ENCODE peak calls at places on chromosomes 2 and 18, in four cellular contexts. X, H, V and E are unnamed samples.

GRCh38 chr18:24677011-24677410 is 216.6 kb downstream of the HRH4 start:
- DNase-seq in H (no peak), X (no peak), V (no peak), E (no peak)

GRCh38 chr2:208265371-208265806 is 666 bp upstream of the PIKFYVE start:
- DNase-seq in H (peak), X (peak), V (peak), E (peak)

GRCh38 chr2:160871953-160872352 is 288.3 kb upstream of the TANK start:
- DNase-seq in X (no peak), V (no peak), H (peak), E (no peak)

GRCh38 chr2:98902209-98903063 is 33.6 kb downstream of the CRACDL start:
- DNase-seq in H (no peak), X (no peak), V (no peak), E (no peak)

GRCh38 chr2:84919885-84920580 is 14.6 kb downstream of the TMSB10 start:
- DNase-seq in H (peak), X (peak), V (no peak), E (no peak)

GRCh38 chr2:157785866-157786662 is 90.1 kb downstream of the ACVR1 start:
- DNase-seq in X (peak), V (no peak), H (no peak), E (no peak)

GRCh38 chr2:140455312-140455711 is 1675.1 kb upstream of the NXPH2 start:
- DNase-seq in X (no peak), H (no peak), V (no peak), E (no peak)

GRCh38 chr2:3532941-3533340 is 13.6 kb upstream of the ADI1 start:
- DNase-seq in H (no peak), X (no peak), V (no peak), E (no peak)

GRCh38 chr18:29321561-29321960 is 1144.6 kb upstream of the CDH2 start:
- DNase-seq in V (no peak), H (no peak), X (no peak), E (no peak)

GRCh38 chr2:18664421-18664820 is 75.1 kb upstream of the NT5C1B start:
- DNase-seq in X (no peak), V (no peak), H (no peak), E (no peak)

GRCh38 chr2:172439509-172439860 is 12.1 kb downstream of the ITGA6 start:
- DNase-seq in V (no peak), X (no peak), H (no peak), E (no peak)

GRCh38 chr2:32851777-32852439 is 94.8 kb upstream of the LTBP1 start:
- DNase-seq in V (no peak), X (no peak), H (no peak), E (no peak)

GRCh38 chr2:216553841-216554240 is 55.2 kb downstream of the RPL37A start:
- DNase-seq in X (no peak), H (no peak), V (no peak), E (no peak)

GRCh38 chr2:215780313-215780712 is 233.0 kb downstream of the MREG start:
- DNase-seq in V (no peak), X (no peak), H (no peak), E (no peak)

GRCh38 chr2:207782238-207783030 is 12.7 kb upstream of the FZD5 start:
- DNase-seq in X (no peak), V (no peak), H (peak), E (no peak)

GRCh38 chr2:199798881-199799580 is 52.0 kb downstream of the FTCDNL1 start:
- DNase-seq in H (no peak), V (no peak), X (no peak), E (no peak)

GRCh38 chr18:71105078-71105819 is 816.4 kb downstream of the SOCS6 start:
- DNase-seq in X (no peak), V (no peak), H (no peak), E (no peak)
- TF ChIP-seq ELF4 in X (no peak), V (no peak), H (no peak), E (no peak)

GRCh38 chr2:134973241-134974146 is 54.9 kb downstream of the CCNT2 start:
- DNase-seq in H (no peak), X (no peak), V (no peak), E (no peak)
- TF ChIP-seq ELF4 in H (no peak), X (no peak), V (no peak), E (no peak)

DNA sequence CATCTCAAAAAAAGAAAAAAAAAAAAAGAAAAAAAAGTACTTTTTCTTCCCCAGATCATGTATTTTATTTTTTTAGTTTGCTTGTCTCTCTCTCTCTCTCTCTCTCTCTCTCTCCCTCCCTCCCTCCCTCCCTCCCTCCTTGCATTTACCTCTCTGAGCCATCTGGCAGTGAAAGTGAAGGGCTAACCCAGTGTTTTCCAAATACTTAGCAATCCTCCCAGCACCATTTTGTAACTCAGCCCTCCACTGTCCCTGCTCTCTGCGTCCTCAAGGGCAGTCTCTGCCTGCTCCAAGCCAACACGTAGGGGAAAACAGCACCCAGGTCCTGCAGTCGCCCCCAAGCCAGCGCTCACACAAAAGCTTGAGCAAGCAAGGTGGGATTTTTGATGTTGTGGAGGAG is 19.6 kb upstream of the TEX44 start:
- DNase-seq in V (no peak), H (no peak), X (no peak), E (no peak)
- TF ChIP-seq ELF4 in V (no peak), H (no peak), X (no peak), E (no peak)

DNA sequence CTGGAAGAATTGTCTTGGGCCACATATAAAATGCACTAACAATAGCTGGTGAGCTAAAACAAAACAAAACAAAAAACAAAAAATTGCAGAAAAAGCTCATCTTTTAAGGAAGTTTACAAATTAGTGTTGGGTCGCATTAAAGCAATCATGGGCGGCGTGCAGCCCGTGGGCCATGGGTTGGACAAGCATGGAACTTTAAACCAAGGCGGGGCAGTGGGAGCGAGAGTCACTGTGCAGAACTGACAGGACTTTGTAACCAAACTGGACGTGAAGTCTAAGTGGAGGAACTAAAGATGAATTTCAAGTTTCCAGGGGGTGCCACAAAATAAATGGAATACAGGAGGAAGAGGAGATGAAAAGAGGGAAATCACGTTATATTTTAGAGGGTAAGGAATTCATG is 80.7 kb downstream of the PSMG2 start:
- DNase-seq in X (no peak), V (no peak), H (peak), E (no peak)
- TF ChIP-seq ELF4 in X (no peak), V (no peak), H (no peak), E (no peak)

GRCh38 chr2:10170256-10170655 is 47.7 kb downstream of the RRM2 start:
- DNase-seq in H (no peak), X (no peak), V (no peak), E (no peak)
- TF ChIP-seq ELF4 in H (no peak), X (no peak), V (no peak), E (no peak)

GRCh38 chr2:241275504-241275903 is 40.0 kb downstream of the HDLBP start:
- DNase-seq in H (no peak), V (no peak), X (no peak), E (no peak)

GRCh38 chr2:241272722-241273551 is 42.5 kb downstream of the HDLBP start:
- DNase-seq in X (peak), H (no peak), V (peak), E (peak)

GRCh38 chr2:241273552-241273988 is 41.9 kb downstream of the HDLBP start:
- DNase-seq in H (no peak), X (no peak), V (no peak), E (no peak)

GRCh38 chr2:241275910-241276309 is 39.6 kb downstream of the HDLBP start:
- DNase-seq in V (no peak), H (no peak), X (no peak), E (no peak)

GRCh38 chr2:241274127-241274526 is 41.3 kb downstream of the HDLBP start:
- DNase-seq in X (no peak), H (no peak), V (no peak), E (no peak)
- TF ChIP-seq ELF4 in X (no peak), H (no peak), V (no peak), E (no peak)